ENCODE peak calls at places on chromosomes 11 and 22, in five cellular contexts. K, V, U, G and J are unnamed samples.

GRCh38 chr11:94737171-94737611 is 31.0 kb upstream of the AMOTL1 start:
- DNase-seq in K (no peak), V (no peak), U (no peak), G (no peak), J (no peak)

GRCh38 chr11:121451982-121452608 is at the start of gene SORL1:
- DNase-seq in K (peak), V (peak), U (no peak), G (peak), J (peak)

GRCh38 chr11:58316142-58316541 is 42.7 kb downstream of the OR5B17 start:
- DNase-seq in K (no peak), V (no peak), U (no peak), G (no peak), J (no peak)

GRCh38 chr22:44023404-44024287 is 456 bp upstream of the PARVB start:
- DNase-seq in K (peak), V (no peak), U (no peak), G (peak), J (no peak)

GRCh38 chr22:40628354-40629042 is 8.0 kb downstream of the MRTFA start:
- DNase-seq in K (no peak), V (no peak), U (no peak), G (no peak), J (no peak)

GRCh38 chr11:129946256-129946655 is 50.9 kb upstream of the NFRKB start:
- DNase-seq in K (no peak), V (no peak), U (no peak), G (no peak), J (no peak)

GRCh38 chr11:108887436-108888238 is 222.8 kb downstream of the DDX10 start:
- DNase-seq in K (no peak), V (no peak), U (no peak), G (no peak), J (no peak)

GRCh38 chr11:2273771-2274170 is 3.4 kb upstream of the ASCL2 start:
- DNase-seq in K (no peak), V (no peak), U (no peak), G (peak), J (no peak)

GRCh38 chr22:36823177-36823839 is 6.5 kb upstream of the PVALB start:
- DNase-seq in K (no peak), V (no peak), U (no peak), G (no peak), J (no peak)

GRCh38 chr11:75982309-75982708 is 167.3 kb downstream of the UVRAG start:
- DNase-seq in K (no peak), V (no peak), U (no peak), G (no peak), J (no peak)

GRCh38 chr11:2724653-2725366 is 25.0 kb upstream of the KCNQ1OT1 start:
- DNase-seq in K (no peak), V (no peak), U (no peak), G (peak), J (no peak)

GRCh38 chr11:27203077-27203476 is 159.9 kb downstream of the CCDC34 start:
- DNase-seq in K (no peak), V (no peak), U (no peak), G (no peak), J (no peak)

GRCh38 chr11:20912046-20912821 is 242.8 kb downstream of the NELL1 start:
- DNase-seq in K (no peak), V (no peak), U (no peak), G (no peak), J (no peak)

GRCh38 chr22:27217154-27217553 is 559.8 kb downstream of the MIAT start:
- DNase-seq in K (no peak), V (no peak), U (no peak), G (no peak), J (no peak)

GRCh38 chr11:112762686-112763048 is 198.6 kb upstream of the NCAM1 start:
- DNase-seq in K (no peak), V (no peak), U (no peak), G (no peak), J (no peak)

GRCh38 chr11:45324459-45324858 is 38.3 kb upstream of the SYT13 start:
- DNase-seq in K (no peak), V (no peak), U (no peak), G (no peak), J (no peak)

GRCh38 chr11:58578635-58579191 is at the start of gene ZFP91:
- DNase-seq in K (peak), V (peak), U (peak), G (peak), J (peak)

GRCh38 chr11:88231894-88232482 is 56.7 kb upstream of the RAB38 start:
- DNase-seq in K (peak), V (peak), U (no peak), G (no peak), J (no peak)

GRCh38 chr11:131278472-131278871 is 91.9 kb upstream of the NTM start:
- DNase-seq in K (no peak), V (no peak), U (no peak), G (no peak), J (no peak)

GRCh38 chr11:45852018-45852711 is 4.9 kb downstream of the CRY2 start:
- DNase-seq in K (no peak), V (no peak), U (no peak), G (no peak), J (no peak)

GRCh38 chr22:48896766-48897637 is 930.7 kb downstream of the BRD1 start:
- DNase-seq in K (no peak), V (no peak), U (no peak), G (no peak), J (no peak)

GRCh38 chr11:19326499-19326898 is 85.8 kb upstream of the E2F8 start:
- DNase-seq in K (no peak), V (peak), U (no peak), G (no peak), J (no peak)

GRCh38 chr22:35498026-35498425 is 42.6 kb upstream of the RASD2 start:
- DNase-seq in K (no peak), V (no peak), U (no peak), G (no peak), J (no peak)

GRCh38 chr11:130404727-130405126 is 23.7 kb downstream of the ADAMTS8 start:
- DNase-seq in K (no peak), V (no peak), U (no peak), G (no peak), J (no peak)

GRCh38 chr11:76790251-76790650 is 7.1 kb downstream of the TSKU start:
- DNase-seq in K (no peak), V (no peak), U (no peak), G (no peak), J (no peak)

GRCh38 chr22:27100789-27101188 is 443.4 kb downstream of the MIAT start:
- DNase-seq in K (no peak), V (no peak), U (no peak), G (no peak), J (no peak)

GRCh38 chr11:47468598-47469214 is 19.8 kb upstream of the RAPSN start:
- DNase-seq in K (no peak), V (no peak), U (no peak), G (no peak), J (no peak)

GRCh38 chr11:131671764-131672163 is 301.3 kb downstream of the NTM start:
- DNase-seq in K (no peak), V (no peak), U (no peak), G (no peak), J (no peak)

GRCh38 chr11:71998649-71999310 is at the start of gene IL18BP:
- DNase-seq in K (peak), V (no peak), U (no peak), G (no peak), J (no peak)

GRCh38 chr11:50169634-50170033 is 137.0 kb downstream of the OR4C45 start:
- DNase-seq in K (no peak), V (no peak), U (no peak), G (no peak), J (no peak)

GRCh38 chr11:8267831-8268529 is 4.3 kb upstream of the LMO1 start:
- DNase-seq in K (no peak), V (peak), U (no peak), G (peak), J (no peak)

GRCh38 chr11:102446606-102447005 is 6.0 kb downstream of the TMEM123 start:
- DNase-seq in K (no peak), V (peak), U (no peak), G (no peak), J (peak)

GRCh38 chr22:22394589-22394988 is 114.0 kb downstream of the ZNF280B start:
- DNase-seq in K (no peak), V (no peak), U (no peak), G (no peak), J (no peak)

GRCh38 chr22:43879901-43880742 is 11.7 kb downstream of the PNPLA5 start:
- DNase-seq in K (no peak), V (no peak), U (no peak), G (no peak), J (no peak)

GRCh38 chr11:108559904-108560303 is 33.7 kb downstream of the EXPH5 start:
- DNase-seq in K (no peak), V (no peak), U (no peak), G (no peak), J (no peak)

GRCh38 chr11:267491-267994 is 10.7 kb upstream of the NLRP6 start:
- DNase-seq in K (no peak), V (peak), U (no peak), G (peak), J (no peak)

GRCh38 chr22:42964994-42965699 is 49.8 kb downstream of the PACSIN2 start:
- DNase-seq in K (no peak), V (no peak), U (peak), G (no peak), J (no peak)

GRCh38 chr22:17734197-17734596 is 40.1 kb downstream of the BID start:
- DNase-seq in K (no peak), V (no peak), U (no peak), G (no peak), J (no peak)

GRCh38 chr11:8906629-8907028 is 4.4 kb upstream of the AKIP1 start:
- DNase-seq in K (no peak), V (peak), U (peak), G (no peak), J (peak)

GRCh38 chr11:118529584-118530175 is 1.3 kb upstream of the TMEM25 start:
- DNase-seq in K (no peak), V (no peak), U (no peak), G (no peak), J (no peak)
- TF ChIP-seq POLR2A in K (no peak), V (no peak), U (no peak), G (no peak), J (no peak)

GRCh38 chr22:45203150-45203974 is 37.3 kb downstream of the KIAA0930 start:
- DNase-seq in K (no peak), V (no peak), U (no peak), G (no peak), J (no peak)
- TF ChIP-seq POLR2A in K (no peak), V (no peak), U (no peak), G (no peak), J (no peak)

GRCh38 chr22:50200333-50201190 is at the start of gene SELENOO:
- DNase-seq in K (peak), V (peak), U (peak), G (peak), J (peak)
- TF ChIP-seq POLR2A in K (peak), V (peak), U (peak), G (peak), J (peak)

GRCh38 chr11:4019891-4020290 is 74.7 kb upstream of the RRM1 start:
- DNase-seq in K (no peak), V (no peak), U (no peak), G (no peak), J (no peak)

GRCh38 chr11:4022669-4023068 is 71.9 kb upstream of the RRM1 start:
- DNase-seq in K (no peak), V (no peak), U (no peak), G (no peak), J (no peak)

GRCh38 chr11:4017129-4017528 is 77.5 kb upstream of the RRM1 start:
- DNase-seq in K (no peak), V (no peak), U (no peak), G (no peak), J (no peak)

GRCh38 chr11:4018641-4019040 is 76.0 kb upstream of the RRM1 start:
- DNase-seq in K (no peak), V (no peak), U (no peak), G (no peak), J (no peak)
- TF ChIP-seq POLR2A in K (no peak), V (no peak), U (no peak), G (no peak), J (no peak)

DNA sequence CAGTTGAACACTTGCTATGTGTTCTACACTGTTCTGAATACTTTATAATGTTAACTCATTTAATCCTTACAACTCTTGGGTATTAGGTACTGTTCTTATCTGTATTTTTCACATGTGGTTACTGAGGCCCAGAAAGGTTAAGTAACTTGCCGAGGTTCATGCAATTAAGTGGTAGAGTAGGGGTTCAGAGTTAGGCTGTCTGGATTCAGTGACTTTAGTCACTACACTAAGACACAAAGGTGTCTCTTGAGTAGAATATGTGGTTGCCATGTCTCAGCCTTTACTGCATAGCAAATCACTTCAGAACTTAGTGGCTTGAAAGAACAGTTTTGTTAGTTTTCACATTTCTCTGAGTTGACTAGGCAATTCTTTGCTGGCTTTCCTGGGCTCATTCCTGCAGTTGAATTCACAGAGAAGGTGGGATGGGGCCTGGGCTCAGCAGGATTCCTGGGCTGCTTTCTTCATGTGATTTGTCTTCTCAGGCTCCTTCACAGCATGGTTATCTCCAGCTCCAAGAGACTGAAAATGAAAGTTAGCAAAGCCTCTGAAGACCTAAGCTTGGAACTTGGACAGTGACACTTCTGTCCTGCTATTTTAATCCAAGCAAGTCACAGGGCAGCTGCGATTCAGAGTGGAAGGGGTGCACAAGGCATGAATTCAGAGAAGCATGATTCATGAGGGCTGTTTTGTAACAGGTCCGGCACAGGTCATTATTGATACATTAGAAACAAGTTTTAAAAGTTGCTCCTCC is 68.2 kb downstream of the SPECC1L start:
- DNase-seq in K (no peak), V (no peak), U (no peak), G (no peak), J (no peak)
- TF ChIP-seq POLR2A in K (no peak), V (no peak), U (no peak), G (no peak), J (no peak)

DNA sequence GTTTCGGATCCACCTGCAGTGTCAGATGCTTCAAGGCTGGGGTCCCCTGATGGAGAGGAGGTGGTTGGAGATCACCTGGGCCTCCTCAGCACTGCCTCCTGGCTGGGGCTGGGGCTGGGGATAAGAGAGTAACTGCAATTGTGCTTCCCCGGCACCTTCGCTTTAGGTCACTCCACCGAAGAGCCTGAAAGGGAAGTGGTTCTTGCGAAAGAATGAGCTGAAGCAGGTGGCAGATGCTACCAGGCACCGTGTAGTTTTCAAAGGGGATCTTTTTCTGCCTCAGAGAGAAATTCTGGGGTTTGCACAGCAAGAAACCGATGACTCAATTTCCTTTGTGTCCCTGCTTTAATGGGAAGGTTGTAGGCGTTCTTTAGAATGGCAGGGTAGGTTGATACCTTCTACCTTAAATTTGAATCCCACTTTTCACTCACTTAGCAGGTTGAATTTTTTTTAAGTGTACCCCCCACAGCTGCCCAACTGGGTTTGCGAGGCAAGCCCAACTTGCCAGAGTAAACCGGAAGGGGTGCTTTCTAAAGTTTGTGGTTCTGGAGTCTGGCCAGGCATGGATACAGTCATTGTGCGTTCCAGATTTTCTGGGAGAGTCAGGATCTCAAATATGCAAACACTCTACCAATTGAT is 5.3 kb downstream of the CD44 start:
- DNase-seq in K (no peak), V (no peak), U (no peak), G (no peak), J (no peak)
- TF ChIP-seq POLR2A in K (peak), V (no peak), U (no peak), G (no peak), J (no peak)

GRCh38 chr11:43880640-43881159 is at the start of gene ALKBH3:
- DNase-seq in K (peak), V (peak), U (peak), G (peak), J (peak)
- TF ChIP-seq POLR2A in K (peak), V (peak), U (peak), G (no peak), J (peak)

DNA sequence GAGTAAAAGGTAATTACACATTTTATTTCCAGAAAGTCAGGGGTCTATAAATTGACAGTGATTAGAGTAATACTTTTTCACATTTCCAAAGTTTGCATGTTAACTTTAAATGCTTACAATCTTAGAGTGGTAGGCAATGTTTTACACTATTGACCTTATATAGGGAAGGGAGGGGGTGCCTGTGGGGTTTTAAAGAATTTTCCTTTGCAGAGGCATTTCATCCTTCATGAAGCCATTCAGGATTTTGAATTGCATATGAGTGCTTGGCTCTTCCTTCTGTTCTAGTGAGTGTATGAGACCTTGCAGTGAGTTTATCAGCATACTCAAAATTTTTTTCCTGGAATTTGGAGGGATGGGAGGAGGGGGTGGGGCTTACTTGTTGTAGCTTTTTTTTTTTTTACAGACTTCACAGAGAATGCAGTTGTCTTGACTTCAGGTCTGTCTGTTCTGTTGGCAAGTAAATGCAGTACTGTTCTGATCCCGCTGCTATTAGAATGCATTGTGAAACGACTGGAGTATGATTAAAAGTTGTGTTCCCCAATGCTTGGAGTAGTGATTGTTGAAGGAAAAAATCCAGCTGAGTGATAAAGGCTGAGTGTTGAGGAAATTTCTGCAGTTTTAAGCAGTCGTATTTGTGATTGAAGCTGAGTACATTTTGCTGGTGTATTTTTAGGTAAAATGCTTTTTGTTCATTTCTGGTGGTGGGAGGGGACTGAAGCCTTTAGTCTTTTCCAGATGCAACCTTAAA is 5.3 kb downstream of the MALAT1 start:
- DNase-seq in K (no peak), V (no peak), U (no peak), G (no peak), J (no peak)
- TF ChIP-seq POLR2A in K (peak), V (no peak), U (no peak), G (peak), J (no peak)

DNA sequence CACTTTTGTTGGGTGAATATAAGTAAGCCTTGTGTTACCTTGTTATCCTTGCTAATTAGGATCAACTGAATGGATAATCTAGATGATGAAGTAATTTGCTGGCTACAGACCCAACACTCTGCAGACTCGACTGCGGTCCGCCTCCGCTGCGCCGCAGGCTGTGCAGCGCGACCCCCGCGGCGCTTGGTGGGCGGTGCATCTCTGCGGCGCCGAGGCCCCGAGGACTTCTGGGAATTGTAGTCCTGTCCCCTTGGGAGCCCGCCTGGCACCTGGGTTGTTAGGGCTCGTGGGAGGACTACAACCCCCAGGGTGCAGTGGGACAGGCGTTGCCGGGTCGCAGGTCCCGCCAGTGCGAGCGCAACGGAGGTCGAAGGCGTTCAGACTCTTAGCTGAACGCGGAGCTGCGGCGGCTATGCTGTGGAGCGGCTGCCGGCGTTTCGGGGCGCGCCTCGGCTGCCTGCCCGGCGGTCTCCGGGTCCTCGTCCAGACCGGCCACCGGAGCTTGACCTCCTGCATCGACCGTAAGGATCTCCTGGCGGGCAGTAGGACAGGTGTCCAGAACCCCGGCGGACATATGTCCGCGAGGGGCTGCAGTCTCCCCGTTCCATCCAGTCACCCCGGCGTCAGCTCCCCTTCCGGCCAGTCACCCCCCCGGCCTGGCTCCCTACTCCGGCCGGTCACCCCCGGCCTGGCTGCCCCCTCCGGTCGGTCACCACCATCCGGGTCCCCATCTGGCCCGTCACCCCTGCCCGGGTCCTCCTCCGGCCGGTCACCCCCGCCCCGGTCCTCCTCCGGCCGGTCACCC is at the start of the genes ACAD8 and THYN1:
- DNase-seq in K (peak), V (peak), U (peak), G (peak), J (peak)
- TF ChIP-seq POLR2A in K (peak), V (peak), U (peak), G (peak), J (peak)